ENCODE peak calls at places on chromosome 19, in ten cellular contexts. I, M, G, V, C, K, B, P, A and E are unnamed samples.

GRCh38 chr19:38063921-38064320 is 156.9 kb downstream of the SIPA1L3 start:
- DNase-seq in V (no peak), I (no peak), G (no peak), B (no peak), C (no peak), P (no peak), M (no peak), A (no peak), K (no peak), E (no peak)

GRCh38 chr19:4803736-4804695 is 12.5 kb downstream of the FEM1A start:
- DNase-seq in P (peak), M (no peak), K (no peak), I (peak), A (peak), V (peak), G (peak), B (peak), C (peak), E (peak)

GRCh38 chr19:51921949-51922348 is 5.3 kb upstream of the ZNF613 start:
- DNase-seq in K (no peak), V (no peak), G (no peak), C (no peak), B (no peak), M (no peak), I (no peak), A (no peak), P (no peak), E (no peak)

GRCh38 chr19:12623361-12624031 is 12.8 kb downstream of the ZNF791 start:
- DNase-seq in I (no peak), B (no peak), P (no peak), M (no peak), A (no peak), V (no peak), G (no peak), C (no peak), K (no peak), E (no peak)

GRCh38 chr19:29645911-29646310 is 19.4 kb upstream of the PLEKHF1 start:
- DNase-seq in C (no peak), P (no peak), M (no peak), K (no peak), V (no peak), A (peak), I (no peak), G (peak), B (peak), E (no peak)

GRCh38 chr19:56350416-56351045 is 35.9 kb upstream of the ZSCAN5A start:
- DNase-seq in K (peak), C (no peak), B (peak), I (no peak), M (peak), P (peak), V (peak), A (peak), G (peak), E (peak)

GRCh38 chr19:17762505-17763229 is 11.4 kb downstream of the FCHO1 start:
- DNase-seq in V (peak), P (peak), A (no peak), I (no peak), K (no peak), M (no peak), B (no peak), C (no peak), G (no peak), E (no peak)

GRCh38 chr19:35404879-35405622 is 34.2 kb downstream of the GPR42 start:
- DNase-seq in G (peak), I (no peak), K (no peak), A (no peak), M (peak), B (no peak), C (no peak), P (peak), V (peak), E (no peak)

GRCh38 chr19:13833330-13834265 is 38.4 kb downstream of the ZSWIM4 start:
- DNase-seq in C (peak), K (peak), A (peak), P (peak), I (peak), B (peak), G (peak), V (peak), M (no peak), E (peak)

GRCh38 chr19:31527443-31527842 is 178.2 kb upstream of the TSHZ3 start:
- DNase-seq in M (no peak), I (no peak), V (no peak), G (no peak), P (no peak), K (no peak), C (no peak), B (no peak), A (no peak), E (no peak)

GRCh38 chr19:20482721-20483120 is 82.9 kb downstream of the ZNF737 start:
- DNase-seq in K (no peak), P (no peak), M (no peak), B (no peak), I (no peak), G (no peak), V (peak), C (no peak), A (no peak), E (no peak)

GRCh38 chr19:19224852-19225494 is 13.2 kb downstream of the NCAN start:
- DNase-seq in G (peak), B (peak), V (peak), P (peak), C (peak), K (peak), A (peak), M (no peak), I (peak), E (peak)

GRCh38 chr19:18464646-18465045 is 26.7 kb upstream of the ISYNA1 start:
- DNase-seq in G (peak), A (peak), C (no peak), I (peak), M (no peak), V (peak), B (peak), P (peak), K (peak), E (peak)

GRCh38 chr19:38173324-38174041 is 50.5 kb downstream of the DPF1 start:
- DNase-seq in C (no peak), K (no peak), M (no peak), G (peak), A (peak), V (no peak), I (no peak), B (peak), P (no peak), E (no peak)

GRCh38 chr19:58097783-58098681 is at the start of gene ZSCAN18:
- DNase-seq in K (peak), I (peak), P (peak), G (peak), M (peak), A (peak), B (peak), V (peak), C (peak), E (peak)
- H3K4me3 ChIP-seq in K (peak), I (peak), P (peak), G (peak), M (no peak), A (peak), B (peak), V (peak), C (peak), E (peak)

DNA sequence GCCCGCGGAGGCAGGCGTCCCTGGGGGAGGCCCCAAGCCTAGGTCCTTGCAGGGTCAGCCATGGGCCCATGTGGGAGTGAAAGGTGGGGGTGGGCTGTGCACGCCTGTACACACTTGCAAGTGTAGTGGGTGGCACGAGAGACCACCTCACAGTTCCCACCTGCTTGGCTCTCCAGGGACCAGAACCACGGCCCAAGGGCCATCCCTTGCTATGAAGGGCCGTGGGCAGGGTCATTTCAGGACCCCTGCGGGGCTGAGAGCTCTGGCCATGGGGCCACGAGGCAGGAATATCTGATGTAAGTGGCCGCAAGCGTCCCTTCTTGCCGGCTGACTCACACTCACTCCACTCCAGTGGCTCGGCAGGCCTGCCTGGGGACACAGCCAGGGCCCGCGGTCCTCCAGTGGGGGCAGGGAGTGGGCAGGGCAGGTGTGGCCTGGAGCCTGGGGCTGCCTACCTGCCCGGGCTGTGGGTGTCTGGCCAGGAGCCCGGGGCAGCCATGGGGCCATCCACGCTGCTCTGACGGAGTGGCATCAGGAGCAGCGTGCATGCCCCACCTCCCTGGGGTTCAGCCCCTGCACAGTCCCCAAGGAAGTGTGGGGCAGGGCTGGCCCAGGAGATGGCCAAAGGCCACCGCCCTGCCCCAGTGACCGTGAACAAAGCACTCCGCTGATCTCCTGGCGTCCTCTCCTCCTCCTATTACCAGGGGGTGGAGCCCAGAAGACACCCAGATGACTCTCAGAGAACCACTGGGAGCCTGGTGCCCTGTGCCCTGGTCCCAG is 8.6 kb upstream of the MKNK2 start:
- DNase-seq in B (peak), A (peak), K (no peak), M (no peak), V (peak), P (peak), G (peak), C (peak), I (peak), E (peak)
- TF ChIP-seq POLR2A in B (peak), A (peak), K (no peak), M (no peak), V (peak), P (peak), G (no peak), C (peak), I (peak), E (peak)

GRCh38 chr19:1846517-1847205 is 1.6 kb downstream of the REXO1 start:
- DNase-seq in K (no peak), M (no peak), P (no peak), I (peak), B (no peak), G (no peak), C (no peak), A (no peak), V (no peak), E (no peak)

GRCh38 chr19:1847684-1848398 is 442 bp downstream of the REXO1 start:
- DNase-seq in K (no peak), P (peak), V (no peak), M (no peak), I (no peak), C (peak), G (no peak), A (peak), B (no peak), E (no peak)

GRCh38 chr19:1845642-1846041 is 2.6 kb downstream of the REXO1 start:
- DNase-seq in I (no peak), V (no peak), M (no peak), B (no peak), P (no peak), A (no peak), G (no peak), C (no peak), K (no peak), E (no peak)

GRCh38 chr19:1848399-1849131 is at the start of gene REXO1:
- DNase-seq in C (peak), M (peak), B (peak), K (peak), P (peak), A (peak), V (peak), I (peak), G (peak), E (peak)

DNA sequence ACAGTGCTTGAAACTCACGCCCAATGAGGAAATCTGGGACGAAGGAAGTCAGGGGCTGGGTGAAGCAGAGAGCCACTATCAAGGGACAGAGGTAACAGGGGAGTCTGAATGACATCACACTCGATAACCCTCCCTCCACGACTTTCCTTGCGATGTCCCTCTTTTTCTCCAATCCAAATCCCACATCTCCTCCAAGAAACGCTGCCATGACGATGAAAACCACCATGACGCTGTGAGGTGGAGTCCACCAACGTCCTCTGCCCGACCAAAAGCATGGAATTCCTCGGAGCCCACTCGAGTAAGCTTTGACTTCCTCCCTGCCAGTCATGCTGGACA is 967 bp downstream of the REXO1 start:
- DNase-seq in I (no peak), A (no peak), V (no peak), C (no peak), M (no peak), G (no peak), K (no peak), P (no peak), B (no peak), E (no peak)
- H3K27ac ChIP-seq in I (peak), A (peak), V (peak), C (peak), M (peak), G (peak), K (peak), P (peak), B (no peak), E (no peak)

DNA sequence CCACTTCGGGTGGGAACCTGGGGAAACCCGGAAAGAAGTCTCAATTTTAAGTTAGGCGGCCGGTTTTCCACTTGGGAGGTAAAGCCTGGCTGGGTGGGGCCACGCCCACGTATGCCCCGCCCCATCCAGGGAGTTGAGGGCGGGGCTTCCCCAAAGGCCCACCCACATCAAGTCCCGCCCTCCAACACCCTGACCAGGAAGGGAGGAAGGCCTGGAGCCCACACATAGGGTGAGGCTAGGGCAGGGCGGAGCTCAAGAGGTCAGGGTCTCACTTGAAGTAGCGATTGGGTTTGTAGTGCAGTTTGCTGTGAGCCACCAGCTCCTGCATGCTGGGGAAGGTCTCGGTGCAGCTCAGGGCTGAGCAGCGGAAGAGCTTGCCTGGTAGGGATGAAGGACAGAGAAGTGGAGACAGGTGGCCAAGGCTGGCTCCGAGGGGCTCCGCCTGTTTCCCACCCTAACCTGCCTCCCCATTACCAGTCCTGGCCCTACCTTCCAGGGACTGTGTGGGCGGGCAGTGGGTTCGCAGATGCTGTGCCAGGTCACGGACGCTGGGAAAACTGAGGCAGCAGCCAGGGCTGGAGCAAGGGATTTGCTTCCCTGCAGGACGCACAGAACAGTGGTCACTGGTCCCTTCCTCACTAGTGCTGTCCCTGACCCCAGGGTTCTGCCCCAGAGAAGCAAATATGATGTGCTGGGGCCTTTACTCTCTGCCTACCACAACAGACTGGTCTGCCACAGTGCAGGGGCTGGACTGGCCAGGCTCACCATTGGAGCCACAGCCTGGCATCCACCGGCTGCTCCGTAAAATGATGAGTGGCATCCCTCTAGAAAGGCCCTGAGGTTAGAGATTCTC is 1.6 kb downstream of the ZNF414 start:
- DNase-seq in P (peak), I (no peak), K (no peak), A (no peak), G (no peak), M (no peak), V (peak), B (no peak), C (peak), E (no peak)
- H3K4me3 ChIP-seq in P (no peak), I (no peak), K (no peak), A (peak), G (no peak), M (peak), V (no peak), B (no peak), C (no peak), E (no peak)

DNA sequence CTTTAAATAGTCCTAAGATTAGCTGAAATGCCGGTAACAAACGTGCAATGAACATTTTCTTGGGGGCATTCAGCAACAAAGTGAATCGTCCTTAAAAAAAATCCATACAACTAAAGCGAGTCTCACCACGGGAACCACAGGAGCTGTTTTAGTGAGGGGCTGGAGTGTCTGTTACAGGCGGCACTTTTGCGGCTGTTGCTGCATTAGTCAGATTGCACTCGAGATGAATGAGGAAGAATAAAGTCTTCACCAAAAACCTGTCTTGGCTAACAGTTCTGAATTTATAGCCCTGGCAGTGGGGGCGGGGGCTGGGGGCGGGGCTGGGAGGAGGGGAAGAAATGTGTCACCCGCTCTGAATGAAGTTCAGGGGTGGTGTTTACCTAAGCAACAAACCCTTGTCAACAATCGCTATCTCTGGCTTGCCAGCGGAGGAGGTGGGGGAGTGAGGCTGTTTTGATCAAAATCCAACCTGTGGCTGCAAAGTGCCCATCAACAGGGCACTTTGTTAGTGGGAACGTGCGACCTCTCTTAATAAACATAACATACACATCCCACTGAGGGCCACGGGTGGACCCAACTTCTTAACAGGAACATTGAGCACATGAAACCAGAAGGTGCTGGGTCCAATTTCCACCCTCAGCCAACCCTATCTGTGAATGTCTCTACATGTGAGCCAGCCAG is 44.5 kb downstream of the RFX2 start:
- DNase-seq in V (peak), I (peak), C (no peak), P (peak), M (no peak), A (no peak), K (no peak), G (no peak), B (peak), E (peak)
- TF ChIP-seq POLR2A in V (no peak), I (no peak), C (peak), P (no peak), M (no peak), A (no peak), K (no peak), G (no peak), B (no peak), E (no peak)

GRCh38 chr19:3570619-3571018 is 2.1 kb upstream of the HMG20B start:
- DNase-seq in B (no peak), C (no peak), I (no peak), V (no peak), P (no peak), A (no peak), K (no peak), M (no peak), G (no peak), E (no peak)

GRCh38 chr19:3573162-3573857 is 566 bp downstream of the HMG20B start:
- DNase-seq in I (peak), G (peak), A (no peak), M (no peak), C (peak), P (no peak), K (no peak), V (no peak), B (no peak), E (no peak)

GRCh38 chr19:3573858-3574637 is 1.3 kb downstream of the HMG20B start:
- DNase-seq in V (peak), G (peak), I (peak), P (peak), K (peak), B (peak), C (peak), M (peak), A (peak), E (peak)

GRCh38 chr19:3572855-3573161 is at the start of gene HMG20B:
- DNase-seq in P (no peak), K (no peak), M (no peak), A (no peak), B (no peak), C (no peak), I (no peak), V (no peak), G (no peak), E (no peak)

DNA sequence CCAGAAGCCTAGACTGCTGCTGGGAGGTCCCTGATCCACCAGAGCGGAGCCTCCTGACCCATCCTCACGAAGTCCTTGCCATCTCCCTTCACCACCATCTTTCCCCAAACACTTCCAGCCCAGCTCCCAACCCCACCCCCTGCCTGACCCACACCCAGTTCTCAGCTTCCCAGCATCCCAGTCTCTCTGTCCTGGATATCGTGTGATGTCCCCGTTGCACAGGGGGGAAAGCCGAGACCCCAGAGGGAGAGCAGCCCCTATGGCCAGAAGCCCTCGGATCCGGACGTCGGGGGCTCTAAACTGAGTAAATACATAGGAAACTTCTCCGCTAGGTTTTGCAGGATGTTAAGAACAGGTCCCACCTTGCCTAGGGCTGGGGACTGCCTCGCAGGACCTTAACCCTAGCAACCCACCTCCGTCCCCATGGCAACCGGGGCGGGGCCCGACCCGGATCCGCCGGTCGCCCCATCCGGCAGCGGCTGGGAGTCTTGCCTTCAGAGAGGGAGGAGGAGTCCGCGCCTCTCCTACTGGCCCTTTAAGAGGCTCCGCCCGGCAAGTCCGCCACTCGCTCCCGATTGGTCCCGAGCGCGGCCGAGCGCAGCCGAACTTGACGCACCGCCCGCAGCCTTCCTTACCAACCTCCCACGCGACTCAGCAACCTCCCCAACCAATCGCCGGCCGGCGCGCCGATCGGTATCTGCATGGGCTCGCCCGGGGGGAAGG is 451 bp upstream of the HMG20B start:
- DNase-seq in G (peak), A (peak), C (peak), P (peak), V (peak), B (peak), M (peak), I (peak), K (peak), E (peak)
- H3K27ac ChIP-seq in G (peak), A (peak), C (peak), P (peak), V (peak), B (no peak), M (no peak), I (no peak), K (peak), E (peak)